ENCODE peak calls at places on chromosomes 7 and 10, in seven cellular contexts. I is A549, Q is brain microvascular endothelial cell, C is AG10803, Z is WTC11, V is RWPE1, W is stomach. J is an unnamed sample.

GRCh38 chr10:110110338-110110737 is 97.1 kb upstream of the MXI1 start:
- DNase-seq in I (no peak), Q (no peak), C (no peak), Z (no peak), V (no peak), W (no peak), J (no peak)

GRCh38 chr10:131729361-131729760 is 171.4 kb upstream of the PPP2R2D start:
- DNase-seq in I (no peak), Q (no peak), C (no peak), Z (no peak), V (no peak), W (peak), J (no peak)

GRCh38 chr7:77335581-77335980 is 80.6 kb downstream of the GSAP start:
- DNase-seq in I (no peak), Q (no peak), C (peak), Z (no peak), V (no peak), W (no peak), J (no peak)

GRCh38 chr10:2051108-2051507 is 313.8 kb upstream of the ADARB2 start:
- DNase-seq in I (no peak), Q (no peak), C (no peak), Z (no peak), V (no peak), W (no peak), J (no peak)

GRCh38 chr7:94160719-94161435 is 156.7 kb upstream of the BET1 start:
- DNase-seq in I (no peak), Q (no peak), C (no peak), Z (no peak), V (no peak), W (no peak), J (no peak)

GRCh38 chr10:1050555-1050954 is 1.6 kb upstream of the IDI1 start:
- DNase-seq in I (peak), Q (no peak), C (no peak), Z (peak), V (peak), W (no peak), J (no peak)

GRCh38 chr7:159114981-159115380 is 29.7 kb downstream of the VIPR2 start:
- DNase-seq in I (no peak), Q (no peak), C (no peak), Z (no peak), V (no peak), W (no peak), J (no peak)

GRCh38 chr10:113168560-113168959 is 218.5 kb downstream of the TCF7L2 start:
- DNase-seq in I (no peak), Q (no peak), C (no peak), Z (no peak), V (no peak), W (no peak), J (no peak)

GRCh38 chr10:71597821-71598498 is 121.6 kb downstream of the C10orf105 start:
- DNase-seq in I (no peak), Q (no peak), C (peak), Z (no peak), V (no peak), W (no peak), J (no peak)

GRCh38 chr10:125060486-125060850 is 99.9 kb downstream of the CTBP2 start:
- DNase-seq in I (no peak), Q (peak), C (peak), Z (no peak), V (no peak), W (no peak), J (no peak)

GRCh38 chr10:2589226-2589625 is 478.1 kb upstream of the PFKP start:
- DNase-seq in I (no peak), Q (no peak), C (no peak), Z (no peak), V (no peak), W (no peak), J (no peak)

GRCh38 chr7:37916017-37916672 is 472 bp downstream of the SFRP4 start:
- DNase-seq in I (peak), Q (peak), C (no peak), Z (peak), V (no peak), W (no peak), J (peak)

GRCh38 chr7:77657427-77658331 is 38.6 kb upstream of the RSBN1L start:
- DNase-seq in I (peak), Q (no peak), C (peak), Z (no peak), V (peak), W (no peak), J (no peak)

GRCh38 chr10:121069061-121069850 is 218.1 kb downstream of the WDR11 start:
- DNase-seq in I (peak), Q (no peak), C (peak), Z (no peak), V (peak), W (no peak), J (no peak)

GRCh38 chr10:121065330-121065729 is 214.2 kb downstream of the WDR11 start:
- DNase-seq in I (no peak), Q (no peak), C (no peak), Z (no peak), V (no peak), W (no peak), J (no peak)

GRCh38 chr10:121070671-121071070 is 219.5 kb downstream of the WDR11 start:
- DNase-seq in I (no peak), Q (no peak), C (no peak), Z (no peak), V (no peak), W (no peak), J (no peak)

GRCh38 chr10:121073743-121074142 is 222.6 kb downstream of the WDR11 start:
- DNase-seq in I (no peak), Q (no peak), C (no peak), Z (no peak), V (no peak), W (no peak), J (no peak)

DNA sequence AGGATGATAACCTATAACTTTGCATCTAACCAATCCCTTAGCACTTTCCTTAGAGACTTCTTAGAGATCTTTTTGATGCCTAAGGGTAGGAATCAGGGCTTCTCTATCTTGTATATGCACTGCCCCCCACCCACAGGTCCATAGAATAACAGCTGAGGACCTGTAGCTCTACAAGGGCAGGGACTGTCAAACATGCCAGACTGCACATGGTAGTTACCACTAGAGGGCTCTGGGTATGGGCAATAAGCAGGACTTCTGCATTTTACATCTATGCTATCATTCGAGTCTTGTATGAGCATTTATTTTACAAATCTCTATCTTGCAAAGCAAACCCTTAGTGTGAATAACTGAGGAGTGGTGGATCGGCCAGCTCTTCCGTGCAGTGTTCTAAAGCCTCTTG is 219.1 kb downstream of the WDR11 start:
- DNase-seq in I (peak), Q (no peak), C (no peak), Z (peak), V (no peak), W (no peak), J (no peak)
- TF ChIP-seq CTCF in I (peak), Q (no peak), C (no peak), Z (peak), V (no peak), W (peak), J (peak)

DNA sequence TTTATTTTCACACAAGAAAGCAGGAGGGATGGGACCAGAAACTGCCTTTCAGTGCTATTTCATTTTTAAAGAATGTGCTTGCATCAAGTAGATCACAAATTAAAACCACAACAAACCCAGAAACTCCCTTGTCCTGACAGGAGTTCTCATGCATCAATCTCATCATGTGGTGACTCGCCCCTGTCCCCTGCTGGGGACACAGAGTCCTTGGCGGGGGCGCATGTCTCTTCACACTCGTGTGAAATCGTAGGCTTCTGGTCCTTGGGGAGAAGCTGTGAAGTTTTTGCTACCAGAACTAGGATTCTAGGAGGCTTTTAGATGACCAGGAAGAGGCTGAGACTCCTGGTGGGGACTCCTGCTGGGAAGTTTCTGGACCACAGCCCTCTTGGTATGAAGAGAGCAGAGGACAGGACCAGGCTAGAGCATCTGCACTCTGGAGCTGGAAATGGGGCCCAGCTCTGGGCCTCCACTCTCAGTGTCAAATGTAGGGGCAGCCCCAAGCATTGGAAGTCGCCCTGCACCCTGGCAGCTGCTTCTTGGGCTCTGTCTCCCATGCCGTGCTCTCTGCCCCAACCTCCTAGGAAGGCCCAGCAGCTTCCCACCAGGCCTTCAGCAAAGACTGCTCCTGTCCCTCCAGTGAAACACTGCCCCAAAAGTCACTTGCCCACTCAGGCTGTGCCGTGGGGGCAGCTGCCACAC is 9.8 kb upstream of the OPN4 start:
- DNase-seq in I (no peak), Q (peak), C (peak), Z (no peak), V (no peak), W (no peak), J (no peak)
- TF ChIP-seq CTCF in I (no peak), Q (peak), C (peak), Z (no peak), V (no peak), W (no peak), J (no peak)

DNA sequence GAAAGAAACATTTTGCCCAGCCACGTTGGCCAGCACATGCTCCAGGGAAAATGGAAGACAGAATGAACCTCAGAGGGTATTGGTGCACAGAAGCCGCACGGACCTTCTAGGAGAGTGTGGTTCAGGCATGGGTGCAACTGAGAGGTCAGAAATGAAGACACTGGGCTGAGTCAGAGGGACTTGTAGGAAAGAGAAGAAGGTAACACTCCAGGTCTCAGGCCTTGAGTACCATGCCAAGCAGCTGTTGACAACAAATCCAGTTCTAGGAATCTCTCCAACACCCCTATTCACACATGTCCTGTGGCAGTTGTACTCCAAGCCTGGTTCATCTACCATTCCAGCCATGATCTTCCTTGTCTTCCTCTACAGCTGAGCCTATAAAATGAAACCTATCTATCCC is 251.6 kb downstream of the USP6NL start:
- DNase-seq in I (no peak), Q (no peak), C (no peak), Z (no peak), V (no peak), W (no peak), J (no peak)
- TF ChIP-seq CTCF in I (no peak), Q (no peak), C (no peak), Z (no peak), V (no peak), W (no peak), J (no peak)

DNA sequence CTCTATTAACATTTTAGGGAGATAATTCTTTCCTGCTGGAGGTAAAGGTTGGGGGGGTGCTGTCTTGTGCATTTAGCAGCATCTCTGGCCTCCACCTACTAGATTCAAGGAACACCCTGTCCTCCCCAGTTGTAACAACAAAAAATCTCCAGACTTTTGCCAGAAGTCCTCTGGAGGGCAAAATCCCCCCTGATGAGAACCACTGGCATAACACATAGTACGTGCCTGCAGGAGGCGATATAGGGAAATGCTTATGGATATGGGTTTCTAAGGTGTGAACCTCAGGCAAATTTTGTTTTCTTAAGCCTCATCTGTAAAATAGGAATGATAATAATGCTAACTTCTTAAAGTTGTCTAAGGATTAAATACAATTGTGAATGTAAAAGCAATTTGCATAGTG is 2.9 kb upstream of the OSBPL3 start:
- DNase-seq in I (peak), Q (no peak), C (no peak), Z (no peak), V (no peak), W (no peak), J (no peak)
- TF ChIP-seq CTCF in I (peak), Q (peak), C (peak), Z (no peak), V (no peak), W (no peak), J (no peak)

GRCh38 chr7:5625938-5626337 is 155.5 kb downstream of the RNF216 start:
- DNase-seq in I (no peak), Q (peak), C (peak), Z (no peak), V (peak), W (no peak), J (no peak)
- TF ChIP-seq CTCF in I (no peak), Q (peak), C (peak), Z (no peak), V (no peak), W (no peak), J (no peak)

DNA sequence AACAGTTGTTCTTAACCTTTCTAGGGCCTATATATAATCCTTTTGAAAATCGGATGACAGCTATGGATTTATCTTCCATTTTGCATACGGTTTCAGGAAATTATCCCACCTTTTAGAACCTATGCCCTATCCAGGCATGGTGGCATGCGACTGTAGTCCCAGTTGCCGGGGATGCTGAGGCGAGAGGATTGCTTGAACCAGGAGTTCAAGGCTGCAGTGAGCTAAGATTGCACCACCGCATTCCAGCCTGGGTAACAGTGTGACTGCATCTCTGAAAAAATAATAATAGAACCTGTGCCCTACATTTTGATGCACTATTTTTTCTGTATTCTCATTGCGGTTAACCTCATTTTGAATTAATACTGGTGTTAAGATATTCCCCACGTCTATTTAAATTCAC is 11.6 kb downstream of the CCAR1 start:
- DNase-seq in I (no peak), Q (no peak), C (no peak), Z (no peak), V (no peak), W (no peak), J (no peak)
- TF ChIP-seq CTCF in I (no peak), Q (no peak), C (no peak), Z (no peak), V (no peak), W (no peak), J (no peak)

DNA sequence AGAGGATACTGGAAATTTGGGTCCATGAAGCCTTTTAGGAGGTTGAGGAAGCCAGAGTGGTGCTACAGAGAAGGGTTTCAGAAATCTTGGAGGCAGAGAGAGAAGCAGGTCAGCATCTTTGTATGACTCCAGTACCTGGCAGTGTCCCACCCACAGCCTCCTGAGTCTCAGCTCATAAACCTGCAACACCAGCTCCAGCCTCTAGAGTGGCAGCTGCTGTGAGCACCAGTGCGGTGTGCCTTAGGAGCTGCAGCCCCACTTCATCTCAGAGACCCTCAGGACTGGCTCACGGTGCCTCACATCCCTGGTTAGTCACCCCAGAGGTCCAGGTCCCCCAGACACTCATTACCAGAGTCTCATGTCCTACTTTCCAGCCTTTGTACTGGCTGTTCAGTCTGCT is 84.8 kb upstream of the PRKAR2B start:
- DNase-seq in I (no peak), Q (no peak), C (no peak), Z (peak), V (no peak), W (no peak), J (peak)
- TF ChIP-seq CTCF in I (no peak), Q (peak), C (peak), Z (peak), V (no peak), W (no peak), J (peak)

GRCh38 chr10:14244147-14244546 is 86.6 kb downstream of the FRMD4A start:
- DNase-seq in I (peak), Q (no peak), C (no peak), Z (peak), V (no peak), W (no peak), J (no peak)
- TF ChIP-seq CTCF in I (no peak), Q (peak), C (no peak), Z (peak), V (no peak), W (no peak), J (no peak)

J was measured in glutamatergic neuron.